ENCODE peak calls at places on chromosomes 16 and 17, in four cellular contexts. G, A, D and Z are unnamed samples.

GRCh38 chr16:76176153-76176552 is 101.0 kb upstream of the CNTNAP4 start:
- DNase-seq in D (no peak), G (no peak), A (no peak), Z (no peak)

GRCh38 chr17:55290721-55291507 is 26.2 kb downstream of the HLF start:
- DNase-seq in G (no peak), A (no peak), D (no peak), Z (no peak)

GRCh38 chr17:37521821-37522220 is 32.1 kb downstream of the DUSP14 start:
- DNase-seq in A (no peak), G (no peak), D (no peak), Z (no peak)

GRCh38 chr16:88770459-88771293 is 14.3 kb downstream of the PIEZO1 start:
- DNase-seq in A (no peak), G (no peak), D (peak; percentile 66), Z (peak; percentile 88)

GRCh38 chr17:50491510-50491909 is 12.8 kb downstream of the RSAD1 start:
- DNase-seq in A (no peak), G (no peak), D (no peak), Z (no peak)

GRCh38 chr16:89360760-89361435 is 129.5 kb downstream of the ANKRD11 start:
- DNase-seq in A (peak; percentile 84), D (no peak), G (no peak), Z (no peak)

GRCh38 chr17:40022961-40023541 is 7.8 kb downstream of the CSF3 start:
- DNase-seq in A (no peak), G (no peak), D (no peak), Z (no peak)

GRCh38 chr17:56994009-56994792 is 16.3 kb downstream of the SCPEP1 start:
- DNase-seq in D (no peak), A (no peak), G (no peak), Z (no peak)

GRCh38 chr16:26645629-26646028 is 421.1 kb upstream of the C16orf82 start:
- DNase-seq in D (peak; percentile 16), A (no peak), G (peak; percentile 30), Z (no peak)

GRCh38 chr16:54677551-54677950 is 253.1 kb upstream of the IRX5 start:
- DNase-seq in A (no peak), G (no peak), D (no peak), Z (no peak)

GRCh38 chr17:46044286-46044928 is 45.4 kb downstream of the STH start:
- DNase-seq in A (no peak), D (peak; percentile 87), G (peak; percentile 66), Z (peak; percentile 12)

GRCh38 chr16:11619327-11619851 is 32.7 kb upstream of the LITAF start:
- DNase-seq in A (no peak), D (no peak), G (no peak), Z (no peak)